ENCODE peak calls at places on chromosome 7, in seven cellular contexts. D is mammary epithelial cell, C is IMR-90, X is HCT116, I is trophoblast cell, U is HepG2, M is neuronal stem cell. Q is an unnamed sample. For H3K36me3, the result is how much of the 10 kb centered on the place peaks cover.

GRCh38 chr7:40697653-40698052 is 562.8 kb downstream of the SUGCT start:
- DNase-seq in D (peak), C (no peak), X (no peak), I (no peak), U (no peak), M (no peak), Q (no peak)

GRCh38 chr7:107966701-107967100 is 36.3 kb downstream of the LAMB1 start:
- DNase-seq in D (peak), C (peak), X (no peak), I (peak), U (peak), M (peak), Q (peak)

GRCh38 chr7:135169936-135170222 is 628 bp downstream of the CYREN start:
- DNase-seq in D (no peak), C (no peak), X (no peak), I (peak), U (no peak), M (no peak), Q (no peak)

GRCh38 chr7:145986248-145986874 is 130.2 kb upstream of the CNTNAP2 start:
- DNase-seq in D (no peak), C (no peak), X (no peak), I (no peak), U (no peak), M (no peak), Q (peak)

GRCh38 chr7:134890246-134891240 is 95.8 kb upstream of the AGBL3 start:
- DNase-seq in D (peak), C (peak), X (no peak), I (no peak), U (peak), M (no peak), Q (no peak)

GRCh38 chr7:43572516-43573049 is 10.3 kb upstream of the STK17A start:
- DNase-seq in D (peak), C (peak), X (peak), I (peak), U (no peak), M (no peak), Q (peak)

GRCh38 chr7:129836983-129837382 is 115.8 kb downstream of the UBE2H start:
- DNase-seq in D (no peak), C (no peak), X (no peak), I (no peak), U (no peak), M (no peak), Q (no peak)

GRCh38 chr7:41199136-41199535 is 503.8 kb downstream of the INHBA start:
- DNase-seq in D (no peak), C (no peak), X (no peak), I (no peak), U (no peak), M (no peak), Q (no peak)

GRCh38 chr7:7498881-7499280 is 36.8 kb downstream of the COL28A1 start:
- DNase-seq in D (no peak), C (no peak), X (no peak), I (no peak), U (no peak), M (no peak), Q (no peak)

GRCh38 chr7:8389898-8390642 is 43.3 kb upstream of the NXPH1 start:
- DNase-seq in D (peak), C (no peak), X (peak), I (peak), U (no peak), M (peak), Q (no peak)

GRCh38 chr7:77799078-77799964 is 748 bp downstream of the PHTF2 start:
- DNase-seq in D (peak), C (peak), X (peak), I (peak), U (no peak), M (peak), Q (peak)

GRCh38 chr7:152105205-152105604 is 79.7 kb downstream of the GALNT11 start:
- DNase-seq in D (no peak), C (no peak), X (no peak), I (no peak), U (no peak), M (no peak), Q (no peak)

GRCh38 chr7:54796150-54796549 is 37.1 kb upstream of the SEC61G start:
- DNase-seq in D (no peak), C (peak), X (no peak), I (no peak), U (no peak), M (no peak), Q (no peak)

GRCh38 chr7:158741294-158741666 is 36.7 kb upstream of the NCAPG2 start:
- DNase-seq in D (no peak), C (no peak), X (no peak), I (no peak), U (no peak), M (no peak), Q (no peak)

GRCh38 chr7:158910254-158911053 is 54.1 kb downstream of the DYNC2I1 start:
- DNase-seq in D (no peak), C (no peak), X (no peak), I (no peak), U (no peak), M (no peak), Q (no peak)

GRCh38 chr7:100465702-100466311 is 1.7 kb upstream of the SPACDR start:
- DNase-seq in D (no peak), C (peak), X (no peak), I (no peak), U (peak), M (peak), Q (peak)

GRCh38 chr7:143217806-143218205 is 4.0 kb upstream of the TAS2R40 start:
- DNase-seq in D (no peak), C (no peak), X (no peak), I (no peak), U (no peak), M (no peak), Q (no peak)

GRCh38 chr7:157618091-157618726 is 281.4 kb downstream of the DNAJB6 start:
- DNase-seq in D (no peak), C (no peak), X (no peak), I (no peak), U (no peak), M (no peak), Q (no peak)

GRCh38 chr7:116806046-116806944 is 56.1 kb upstream of the CAPZA2 start:
- DNase-seq in D (no peak), C (no peak), X (no peak), I (no peak), U (peak), M (no peak), Q (no peak)

GRCh38 chr7:93203496-93203895 is 22.8 kb downstream of the HEPACAM2 start:
- DNase-seq in D (no peak), C (no peak), X (no peak), I (no peak), U (no peak), M (no peak), Q (peak)

GRCh38 chr7:87934699-87935372 is 785 bp downstream of the ADAM22 start:
- DNase-seq in D (peak), C (no peak), X (no peak), I (no peak), U (no peak), M (peak), Q (no peak)

GRCh38 chr7:88866265-88866863 is 70.8 kb upstream of the TEX47 start:
- DNase-seq in D (no peak), C (no peak), X (no peak), I (no peak), U (no peak), M (no peak), Q (no peak)

GRCh38 chr7:142593106-142593505 is 156.2 kb upstream of the PRSS1 start:
- DNase-seq in D (no peak), C (no peak), X (no peak), I (peak), U (no peak), M (no peak), Q (no peak)

GRCh38 chr7:5622746-5623145 is 158.7 kb downstream of the RNF216 start:
- DNase-seq in D (no peak), C (no peak), X (no peak), I (no peak), U (no peak), M (no peak), Q (no peak)

GRCh38 chr7:16422100-16422430 is 727 bp upstream of the CRPPA start:
- DNase-seq in D (no peak), C (peak), X (no peak), I (peak), U (no peak), M (no peak), Q (no peak)
- H3K4me3 ChIP-seq in D (no peak), C (no peak), X (no peak), I (no peak), U (peak), M (no peak), Q (no peak)

GRCh38 chr7:98974205-98974604 is 95.9 kb downstream of the TRRAP start:
- DNase-seq in D (no peak), C (no peak), X (no peak), I (no peak), U (no peak), M (no peak), Q (no peak)
- H3K36me3 ChIP-seq in D (under half), C (half or more), X (half or more), I (half or more), U (half or more), M (half or more), Q (half or more)

GRCh38 chr7:727104-727805 is at the start of gene PRKAR1B:
- DNase-seq in D (no peak), C (no peak), X (no peak), I (no peak), U (no peak), M (no peak), Q (peak)
- H3K4me2 ChIP-seq in D (peak), C (peak), X (peak), I (peak), U (peak), M (peak), Q (peak)

GRCh38 chr7:39414669-39415035 is 151.6 kb upstream of the YAE1 start:
- DNase-seq in D (no peak), C (no peak), X (no peak), I (no peak), U (no peak), M (no peak), Q (no peak)
- H3K4me3 ChIP-seq in D (peak), C (peak), X (peak), I (peak), U (peak), M (peak), Q (peak)

DNA sequence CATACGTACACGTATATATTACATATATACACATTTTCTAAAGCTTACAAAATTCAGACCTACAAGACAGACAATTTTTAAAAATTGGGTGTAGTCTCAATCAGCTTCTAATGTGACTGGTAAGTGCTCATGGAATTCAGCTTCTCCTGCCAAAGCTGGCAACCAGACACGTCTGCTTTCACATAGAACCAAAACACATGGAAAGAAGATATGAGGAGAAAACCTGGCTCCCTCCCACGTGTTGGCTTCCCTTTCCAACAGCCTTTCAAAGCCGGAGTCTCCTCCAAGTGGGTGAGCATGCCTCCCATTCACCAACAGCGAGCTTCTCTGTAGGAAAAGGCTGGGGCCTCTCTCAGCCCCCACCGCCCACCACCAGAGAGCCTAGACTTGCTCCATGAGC is 33.4 kb downstream of the CDCA7L start:
- DNase-seq in D (no peak), C (peak), X (no peak), I (no peak), U (no peak), M (no peak), Q (no peak)
- H3K36me3 ChIP-seq in D (under half), C (under half), X (under half), I (under half), U (under half), M (under half), Q (under half)

GRCh38 chr7:1532456-1533254 is 2.2 kb downstream of the MAFK start:
- DNase-seq in D (peak), C (peak), X (peak), I (peak), U (peak), M (no peak), Q (peak)

GRCh38 chr7:1533255-1533568 is 2.7 kb downstream of the MAFK start:
- DNase-seq in D (no peak), C (no peak), X (no peak), I (no peak), U (no peak), M (no peak), Q (no peak)

GRCh38 chr7:1531263-1531978 is 919 bp downstream of the MAFK start:
- DNase-seq in D (no peak), C (peak), X (no peak), I (no peak), U (no peak), M (no peak), Q (peak)

GRCh38 chr7:1530946-1531262 is 402 bp downstream of the MAFK start:
- DNase-seq in D (no peak), C (no peak), X (no peak), I (peak), U (no peak), M (no peak), Q (no peak)

GRCh38 chr7:1531979-1532455 is 1.5 kb downstream of the MAFK start:
- DNase-seq in D (no peak), C (no peak), X (no peak), I (no peak), U (no peak), M (no peak), Q (peak)
- H3K4me2 ChIP-seq in D (peak), C (peak), X (peak), I (peak), U (peak), M (no peak), Q (peak)

DNA sequence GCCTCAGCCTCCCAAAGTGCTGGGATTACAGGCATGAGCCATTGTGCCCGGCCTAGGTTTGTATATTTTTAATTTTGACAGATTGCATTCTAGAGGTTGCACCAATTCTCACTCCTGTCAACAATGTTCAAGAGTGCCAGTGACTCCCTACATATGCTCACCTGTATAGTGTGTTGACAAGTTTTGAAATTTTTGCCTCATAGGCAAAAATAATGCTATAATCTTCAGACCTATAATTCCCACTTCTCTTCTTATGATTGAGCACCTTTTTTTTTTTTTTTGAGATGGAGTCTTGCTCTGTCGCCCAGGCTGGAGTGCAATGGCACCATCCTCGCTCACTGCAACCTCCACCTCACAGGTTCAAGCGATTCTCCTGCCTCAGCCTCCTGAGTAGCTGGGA is 139.7 kb downstream of the EVX1 start:
- DNase-seq in D (no peak), C (no peak), X (no peak), I (no peak), U (no peak), M (no peak), Q (no peak)
- H3K4me3 ChIP-seq in D (no peak), C (no peak), X (no peak), I (no peak), U (no peak), M (no peak), Q (no peak)

GRCh38 chr7:130907439-130907838 is 173.4 kb upstream of the KLF14 start:
- DNase-seq in D (no peak), C (no peak), X (no peak), I (peak), U (no peak), M (no peak), Q (peak)

GRCh38 chr7:130908345-130909160 is 174.5 kb upstream of the KLF14 start:
- DNase-seq in D (no peak), C (peak), X (no peak), I (no peak), U (no peak), M (no peak), Q (peak)

GRCh38 chr7:130904031-130904757 is 170.2 kb upstream of the KLF14 start:
- DNase-seq in D (peak), C (peak), X (peak), I (peak), U (peak), M (no peak), Q (peak)

GRCh38 chr7:130904792-130905191 is 170.8 kb upstream of the KLF14 start:
- DNase-seq in D (no peak), C (peak), X (no peak), I (no peak), U (no peak), M (no peak), Q (peak)

GRCh38 chr7:130906575-130906974 is 172.6 kb upstream of the KLF14 start:
- DNase-seq in D (no peak), C (peak), X (no peak), I (no peak), U (no peak), M (no peak), Q (peak)
- H3K36me3 ChIP-seq in D (under half), C (under half), X (under half), I (under half), U (under half), M (under half), Q (half or more)

DNA sequence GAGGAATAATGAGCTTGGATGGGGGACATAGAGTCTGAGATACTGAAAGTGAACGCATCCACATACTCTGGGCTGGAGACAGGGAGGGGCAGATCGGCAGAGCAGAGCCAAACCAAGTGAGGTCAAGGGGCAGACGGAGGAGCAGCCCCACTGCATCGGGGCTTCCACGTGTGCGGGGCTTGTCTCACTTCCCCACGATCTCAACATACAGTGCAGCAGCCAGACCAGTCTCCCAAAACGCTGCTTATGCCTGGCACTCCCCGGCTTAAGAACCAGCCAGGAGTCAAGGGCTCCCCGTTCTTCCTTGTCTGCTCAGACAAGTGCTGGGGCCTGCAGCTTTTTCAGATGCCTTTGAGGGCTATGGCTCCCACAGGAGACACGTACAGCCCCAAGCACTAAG is 43.6 kb downstream of the PARP12 start:
- DNase-seq in D (no peak), C (no peak), X (no peak), I (no peak), U (no peak), M (no peak), Q (no peak)
- H3K4me2 ChIP-seq in D (no peak), C (no peak), X (no peak), I (no peak), U (peak), M (no peak), Q (no peak)

Q was measured in PC-3.